ENCODE peak calls at places on chromosomes 5 and 9, in six cellular contexts. One of them, this sample, is unnamed.

GRCh38 chr5:168163966-168164365 is 127.5 kb upstream of the WWC1 start:
- DNase-seq in type B pancreatic cell: no peak
- DNase-seq in ovary: no peak
- DNase-seq in activated CD4-positive, alpha-beta T cell treated with anti-CD3 and anti-CD28 coated beads for 1 hour: no peak
- DNase-seq in ACHN: peak
- DNase-seq in CD8-positive, alpha-beta memory T cell: no peak
- DNase-seq in this sample: no peak

GRCh38 chr9:113160571-113160970 is 9.8 kb downstream of the SLC31A2 start:
- DNase-seq in activated CD4-positive, alpha-beta T cell treated with anti-CD3 and anti-CD28 coated beads for 1 hour: no peak
- DNase-seq in CD8-positive, alpha-beta memory T cell: no peak
- DNase-seq in ACHN: no peak
- DNase-seq in ovary: no peak
- DNase-seq in type B pancreatic cell: no peak
- DNase-seq in this sample: no peak

GRCh38 chr5:95543017-95543705 is 11.6 kb downstream of the SKIC3 start:
- DNase-seq in ACHN: no peak
- DNase-seq in CD8-positive, alpha-beta memory T cell: no peak
- DNase-seq in activated CD4-positive, alpha-beta T cell treated with anti-CD3 and anti-CD28 coated beads for 1 hour: no peak
- DNase-seq in type B pancreatic cell: no peak
- DNase-seq in ovary: no peak
- DNase-seq in this sample: no peak

GRCh38 chr5:14849516-14850294 is 21.9 kb downstream of the ANKH start:
- DNase-seq in CD8-positive, alpha-beta memory T cell: no peak
- DNase-seq in type B pancreatic cell: no peak
- DNase-seq in ovary: no peak
- DNase-seq in ACHN: no peak
- DNase-seq in activated CD4-positive, alpha-beta T cell treated with anti-CD3 and anti-CD28 coated beads for 1 hour: no peak
- DNase-seq in this sample: no peak

GRCh38 chr5:159965031-159965837 is 43.7 kb upstream of the TTC1 start:
- DNase-seq in activated CD4-positive, alpha-beta T cell treated with anti-CD3 and anti-CD28 coated beads for 1 hour: no peak
- DNase-seq in type B pancreatic cell: no peak
- DNase-seq in ACHN: peak
- DNase-seq in ovary: peak
- DNase-seq in CD8-positive, alpha-beta memory T cell: no peak
- DNase-seq in this sample: no peak

GRCh38 chr5:18101532-18101931 is 467.3 kb downstream of the TAF11L14 start:
- DNase-seq in type B pancreatic cell: no peak
- DNase-seq in ovary: no peak
- DNase-seq in activated CD4-positive, alpha-beta T cell treated with anti-CD3 and anti-CD28 coated beads for 1 hour: no peak
- DNase-seq in CD8-positive, alpha-beta memory T cell: no peak
- DNase-seq in ACHN: no peak
- DNase-seq in this sample: no peak

GRCh38 chr9:87063883-87064282 is 116.6 kb upstream of the GAS1 start:
- DNase-seq in ACHN: no peak
- DNase-seq in ovary: no peak
- DNase-seq in activated CD4-positive, alpha-beta T cell treated with anti-CD3 and anti-CD28 coated beads for 1 hour: no peak
- DNase-seq in type B pancreatic cell: no peak
- DNase-seq in CD8-positive, alpha-beta memory T cell: no peak
- DNase-seq in this sample: no peak

GRCh38 chr9:6805532-6805931 is 47.8 kb downstream of the KDM4C start:
- DNase-seq in activated CD4-positive, alpha-beta T cell treated with anti-CD3 and anti-CD28 coated beads for 1 hour: no peak
- DNase-seq in ACHN: peak
- DNase-seq in CD8-positive, alpha-beta memory T cell: no peak
- DNase-seq in type B pancreatic cell: no peak
- DNase-seq in ovary: no peak
- DNase-seq in this sample: no peak

GRCh38 chr9:96137666-96138429 is 164.1 kb downstream of the HSD17B3 start:
- DNase-seq in activated CD4-positive, alpha-beta T cell treated with anti-CD3 and anti-CD28 coated beads for 1 hour: no peak
- DNase-seq in ACHN: no peak
- DNase-seq in ovary: no peak
- DNase-seq in CD8-positive, alpha-beta memory T cell: no peak
- DNase-seq in type B pancreatic cell: no peak
- DNase-seq in this sample: no peak

GRCh38 chr5:76958976-76959767 is 6.3 kb downstream of the CRHBP start:
- DNase-seq in type B pancreatic cell: no peak
- DNase-seq in activated CD4-positive, alpha-beta T cell treated with anti-CD3 and anti-CD28 coated beads for 1 hour: no peak
- DNase-seq in CD8-positive, alpha-beta memory T cell: no peak
- DNase-seq in ACHN: peak
- DNase-seq in ovary: no peak
- DNase-seq in this sample: no peak

GRCh38 chr9:2336055-2336454 is 285.5 kb upstream of the VLDLR start:
- DNase-seq in ovary: no peak
- DNase-seq in CD8-positive, alpha-beta memory T cell: no peak
- DNase-seq in type B pancreatic cell: no peak
- DNase-seq in activated CD4-positive, alpha-beta T cell treated with anti-CD3 and anti-CD28 coated beads for 1 hour: no peak
- DNase-seq in ACHN: peak
- DNase-seq in this sample: no peak

GRCh38 chr5:152819891-152820290 is 414.8 kb upstream of the NMUR2 start:
- DNase-seq in type B pancreatic cell: no peak
- DNase-seq in ACHN: no peak
- DNase-seq in CD8-positive, alpha-beta memory T cell: no peak
- DNase-seq in activated CD4-positive, alpha-beta T cell treated with anti-CD3 and anti-CD28 coated beads for 1 hour: no peak
- DNase-seq in ovary: no peak
- DNase-seq in this sample: no peak

GRCh38 chr9:249025-249424 is 34.4 kb downstream of the DOCK8 start:
- DNase-seq in ovary: no peak
- DNase-seq in type B pancreatic cell: no peak
- DNase-seq in ACHN: no peak
- DNase-seq in CD8-positive, alpha-beta memory T cell: peak
- DNase-seq in activated CD4-positive, alpha-beta T cell treated with anti-CD3 and anti-CD28 coated beads for 1 hour: no peak
- DNase-seq in this sample: no peak

GRCh38 chr5:98836175-98836574 is 62.7 kb downstream of the RGMB start:
- DNase-seq in activated CD4-positive, alpha-beta T cell treated with anti-CD3 and anti-CD28 coated beads for 1 hour: no peak
- DNase-seq in type B pancreatic cell: no peak
- DNase-seq in CD8-positive, alpha-beta memory T cell: no peak
- DNase-seq in ovary: no peak
- DNase-seq in ACHN: no peak
- DNase-seq in this sample: no peak